ENCODE peak calls at places on chromosomes 12 and 14, in six cellular contexts. K is lower leg skin, P is ecto neural progenitor cell, S is uterus, N is GM06990, R is kidney glomerular epithelial cell. X is an unnamed sample.

GRCh38 chr14:59728294-59728693 is 142.3 kb downstream of the RTN1 start:
- DNase-seq in S (no peak), R (no peak), P (no peak), N (no peak), K (no peak), X (no peak)

GRCh38 chr14:22955702-22956575 is 951 bp downstream of the HAUS4 start:
- DNase-seq in R (no peak), S (no peak), N (no peak), P (no peak), K (peak), X (no peak)

GRCh38 chr14:35687335-35687939 is 121.7 kb downstream of the RALGAPA1 start:
- DNase-seq in R (peak), K (no peak), P (no peak), N (no peak), S (no peak), X (no peak)

GRCh38 chr12:53042607-53043454 is 7.0 kb upstream of the TNS2 start:
- DNase-seq in K (no peak), P (peak), N (no peak), S (no peak), R (no peak), X (peak)

GRCh38 chr12:114682101-114682919 is 1.7 kb downstream of the TBX3 start:
- DNase-seq in P (no peak), R (no peak), N (no peak), S (no peak), K (no peak), X (no peak)

GRCh38 chr14:83867871-83868270 is 1662.1 kb upstream of the FLRT2 start:
- DNase-seq in R (no peak), S (no peak), P (no peak), N (no peak), K (no peak), X (no peak)

GRCh38 chr12:56221757-56222530 is at the start of gene RNF41:
- DNase-seq in P (peak), S (peak), K (peak), R (peak), N (peak), X (peak)

GRCh38 chr14:100644383-100644782 is 57.2 kb upstream of the BEGAIN start:
- DNase-seq in K (no peak), P (no peak), S (no peak), N (no peak), R (no peak), X (no peak)

GRCh38 chr14:80638620-80639215 is 302.8 kb downstream of the CEP128 start:
- DNase-seq in P (no peak), R (no peak), S (no peak), N (no peak), K (no peak), X (no peak)

X was measured in H9.